ENCODE peak calls at places on chromosomes 3 and 15, in four cellular contexts. One of them, this sample, is unnamed.

GRCh38 chr3:149589332-149589731 is 68.5 kb downstream of the WWTR1 start:
- DNase-seq in ovary: no peak
- DNase-seq in kidney: no peak
- DNase-seq in WERI-Rb-1: no peak
- DNase-seq in this sample: no peak

GRCh38 chr15:77495806-77496589 is 75.3 kb downstream of the HMG20A start:
- DNase-seq in ovary: no peak
- DNase-seq in kidney: no peak
- DNase-seq in WERI-Rb-1: no peak
- DNase-seq in this sample: no peak

GRCh38 chr3:143276592-143276991 is 157.0 kb downstream of the CHST2 start:
- DNase-seq in ovary: no peak
- DNase-seq in kidney: no peak
- DNase-seq in WERI-Rb-1: no peak
- DNase-seq in this sample: no peak

GRCh38 chr3:106745344-106746168 is 631.7 kb upstream of the CCDC54 start:
- DNase-seq in ovary: no peak
- DNase-seq in kidney: no peak
- DNase-seq in WERI-Rb-1: no peak
- DNase-seq in this sample: no peak

GRCh38 chr15:71261934-71262333 is 146.7 kb downstream of the THSD4 start:
- DNase-seq in ovary: no peak
- DNase-seq in kidney: no peak
- DNase-seq in WERI-Rb-1: no peak
- DNase-seq in this sample: no peak

GRCh38 chr3:122102191-122102935 is 47.2 kb downstream of the CD86 start:
- DNase-seq in ovary: no peak
- DNase-seq in kidney: no peak
- DNase-seq in WERI-Rb-1: no peak
- DNase-seq in this sample: no peak

GRCh38 chr3:115790759-115791158 is 167.4 kb downstream of the GAP43 start:
- DNase-seq in ovary: no peak
- DNase-seq in kidney: no peak
- DNase-seq in WERI-Rb-1: no peak
- DNase-seq in this sample: no peak

GRCh38 chr15:90249123-90249863 is at the start of gene TTLL13:
- DNase-seq in ovary: peak; percentile 100
- DNase-seq in kidney: peak; percentile 99
- DNase-seq in WERI-Rb-1: peak; percentile 98
- DNase-seq in this sample: peak; percentile 98

GRCh38 chr15:39416258-39416657 is 164.6 kb upstream of the THBS1 start:
- DNase-seq in ovary: no peak
- DNase-seq in kidney: no peak
- DNase-seq in WERI-Rb-1: no peak
- DNase-seq in this sample: no peak

GRCh38 chr3:172341482-172342059 is 106.7 kb downstream of the GHSR start:
- DNase-seq in ovary: no peak
- DNase-seq in kidney: no peak
- DNase-seq in WERI-Rb-1: no peak
- DNase-seq in this sample: no peak

GRCh38 chr3:15496341-15496664 is 25.2 kb downstream of the COLQ start:
- DNase-seq in ovary: no peak
- DNase-seq in kidney: no peak
- DNase-seq in WERI-Rb-1: no peak
- DNase-seq in this sample: no peak

DNA sequence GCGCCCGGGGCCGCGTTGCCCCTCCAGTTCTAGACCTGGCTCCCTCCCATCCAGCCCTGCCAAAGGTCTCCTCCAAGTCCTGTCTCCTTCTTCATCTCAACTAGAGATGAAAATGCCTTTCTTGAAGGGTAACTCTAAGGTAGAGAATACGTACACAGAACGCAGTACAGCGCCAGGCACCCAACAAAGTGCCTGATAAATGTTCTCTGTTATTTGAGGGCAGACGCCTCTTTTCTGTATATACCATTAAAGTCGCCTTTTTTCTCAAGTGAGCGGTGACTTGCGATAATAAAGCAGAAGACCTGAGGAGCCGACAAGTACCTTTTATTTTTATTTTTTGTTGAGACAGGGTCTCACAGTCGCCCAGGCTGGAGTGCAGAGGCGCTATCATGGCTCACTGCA is 809 bp downstream of the CRTAP start:
- DNase-seq in ovary: no peak
- DNase-seq in kidney: no peak
- DNase-seq in WERI-Rb-1: no peak
- DNase-seq in this sample: no peak
- H3K4me3 ChIP-seq in ovary: peak overlapping the region; percentile 57
- H3K4me3 ChIP-seq in kidney: peak overlapping the region; percentile 87
- H3K4me3 ChIP-seq in WERI-Rb-1: peak overlapping the region; percentile 78
- H3K4me3 ChIP-seq in this sample: peak overlapping the region; percentile 94

GRCh38 chr3:3170998-3171397 is 8.5 kb downstream of the CRBN start:
- DNase-seq in ovary: no peak
- DNase-seq in kidney: no peak
- DNase-seq in WERI-Rb-1: no peak
- DNase-seq in this sample: no peak
- TF ChIP-seq CTCF in ovary: no peak
- TF ChIP-seq CTCF in kidney: peak; percentile 15
- TF ChIP-seq CTCF in WERI-Rb-1: peak; percentile 19
- TF ChIP-seq CTCF in this sample: peak; percentile 35

DNA sequence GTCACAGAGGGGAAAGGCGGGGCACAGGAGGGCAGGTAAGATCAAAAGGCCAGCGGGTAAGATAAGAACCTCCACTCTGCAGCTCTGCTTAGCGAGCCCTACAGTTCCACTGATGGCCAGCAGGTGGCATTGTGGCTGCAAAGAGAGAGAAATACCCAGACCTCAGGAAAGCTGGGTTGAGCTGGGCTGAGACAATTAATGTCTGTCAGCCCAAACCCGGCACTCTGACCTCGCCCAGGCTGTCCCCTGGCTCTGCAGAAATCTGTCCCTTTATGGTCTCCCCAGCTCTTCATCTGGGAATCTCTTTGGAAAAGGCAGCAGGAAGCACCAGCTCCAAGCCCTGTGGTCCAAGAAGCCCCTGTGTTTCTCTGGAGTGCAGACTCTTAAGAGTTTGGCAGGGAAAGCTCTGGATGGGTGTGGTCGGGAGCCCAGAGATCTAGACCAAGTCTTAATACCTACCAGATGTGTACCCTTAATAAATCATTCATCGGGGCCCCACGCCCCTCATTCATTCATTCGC is 8.3 kb downstream of the MFGE8 start:
- DNase-seq in ovary: peak; percentile 84
- DNase-seq in kidney: peak; percentile 87
- DNase-seq in WERI-Rb-1: peak; percentile 81
- DNase-seq in this sample: peak; percentile 82
- H3K36me3 ChIP-seq in ovary: no peaks in the 10 kb centered on the region
- H3K36me3 ChIP-seq in kidney: no peaks in the 10 kb centered on the region
- H3K36me3 ChIP-seq in WERI-Rb-1: peaks cover 53% of the 10 kb centered on the region
- H3K36me3 ChIP-seq in this sample: peaks cover 12% of the 10 kb centered on the region

DNA sequence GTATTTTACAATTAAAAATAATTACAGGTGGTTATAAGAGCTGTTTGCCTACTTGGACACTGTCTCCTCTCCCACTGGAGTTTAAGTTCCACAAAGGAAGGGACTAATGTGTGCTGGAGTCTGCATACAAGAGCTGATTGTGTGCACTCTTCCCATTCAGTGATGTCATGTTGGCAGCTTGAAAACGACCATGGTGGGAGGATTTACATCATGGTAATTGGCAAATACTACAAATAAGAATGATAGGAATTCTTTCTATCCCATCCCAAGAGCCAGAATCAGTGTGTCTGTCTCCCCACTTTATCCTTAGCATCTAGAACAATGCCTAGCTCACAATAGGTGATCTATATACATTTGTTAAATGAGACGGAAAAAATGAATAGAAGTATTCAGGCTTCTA is 14.1 kb downstream of the ITGA11 start:
- DNase-seq in ovary: no peak
- DNase-seq in kidney: no peak
- DNase-seq in WERI-Rb-1: no peak
- DNase-seq in this sample: no peak
- H3K4me3 ChIP-seq in ovary: no peak overlapping the region
- H3K4me3 ChIP-seq in kidney: no peak overlapping the region
- H3K4me3 ChIP-seq in WERI-Rb-1: no peak overlapping the region
- H3K4me3 ChIP-seq in this sample: no peak overlapping the region

GRCh38 chr3:10219737-10220136 is 28.5 kb upstream of the TATDN2 start:
- DNase-seq in ovary: no peak
- DNase-seq in kidney: no peak
- DNase-seq in WERI-Rb-1: no peak
- DNase-seq in this sample: no peak
- TF ChIP-seq CTCF in ovary: no peak
- TF ChIP-seq CTCF in kidney: no peak
- TF ChIP-seq CTCF in WERI-Rb-1: no peak
- TF ChIP-seq CTCF in this sample: no peak

DNA sequence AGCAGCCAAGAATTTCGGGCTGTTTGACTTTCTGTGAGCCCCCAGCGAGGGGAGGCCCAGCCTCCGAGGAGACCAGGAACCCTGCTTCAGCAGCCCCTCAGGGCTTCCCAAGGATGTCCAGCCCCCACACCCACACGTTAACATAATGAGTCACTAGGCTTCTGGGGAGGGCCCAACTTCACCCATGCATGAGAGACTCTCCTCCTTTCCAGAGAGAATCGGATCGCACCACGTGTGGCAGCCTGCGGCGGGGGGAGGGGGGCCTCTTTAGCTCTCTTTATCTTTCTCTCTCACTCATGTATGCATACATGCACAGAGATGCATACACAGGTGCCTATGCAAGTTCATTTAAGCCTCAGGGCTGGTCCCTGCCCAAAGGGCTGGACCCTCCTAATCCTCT is 3.1 kb upstream of the AP2M1 start:
- DNase-seq in ovary: peak; percentile 24
- DNase-seq in kidney: no peak
- DNase-seq in WERI-Rb-1: no peak
- DNase-seq in this sample: no peak
- H3K36me3 ChIP-seq in ovary: no peaks in the 10 kb centered on the region
- H3K36me3 ChIP-seq in kidney: peaks cover 19% of the 10 kb centered on the region
- H3K36me3 ChIP-seq in WERI-Rb-1: peaks cover 64% of the 10 kb centered on the region
- H3K36me3 ChIP-seq in this sample: peaks cover 2% of the 10 kb centered on the region

DNA sequence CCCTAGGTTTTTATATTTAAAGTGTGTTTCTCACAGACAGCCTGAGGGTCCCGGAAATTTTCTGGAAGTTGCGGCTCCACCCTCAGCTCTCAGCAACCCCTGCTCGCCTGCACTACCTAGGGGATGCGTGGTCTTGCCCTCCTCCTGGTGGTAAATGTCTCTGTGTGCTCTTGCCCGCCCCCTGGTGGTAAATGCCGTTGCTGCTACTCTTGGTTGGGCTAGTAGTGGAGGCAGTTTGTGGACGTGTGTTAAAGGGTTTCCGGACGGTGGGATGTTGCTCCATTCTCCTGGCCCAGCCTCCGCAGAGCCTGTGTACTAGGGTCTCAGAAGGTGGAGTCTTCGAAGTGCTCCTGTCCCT is 27.4 kb downstream of the STOML1 start:
- DNase-seq in ovary: peak; percentile 88
- DNase-seq in kidney: peak; percentile 89
- DNase-seq in WERI-Rb-1: peak; percentile 87
- DNase-seq in this sample: peak; percentile 84
- H3K4me3 ChIP-seq in ovary: no peak overlapping the region
- H3K4me3 ChIP-seq in kidney: no peak overlapping the region
- H3K4me3 ChIP-seq in WERI-Rb-1: no peak overlapping the region
- H3K4me3 ChIP-seq in this sample: no peak overlapping the region

GRCh38 chr3:11062704-11063103 is 70.2 kb downstream of the SLC6A1 start:
- DNase-seq in ovary: no peak
- DNase-seq in kidney: no peak
- DNase-seq in WERI-Rb-1: no peak
- DNase-seq in this sample: no peak

GRCh38 chr3:11059799-11060115 is 67.2 kb downstream of the SLC6A1 start:
- DNase-seq in ovary: no peak
- DNase-seq in kidney: no peak
- DNase-seq in WERI-Rb-1: no peak
- DNase-seq in this sample: no peak

GRCh38 chr3:11057655-11058054 is 65.1 kb downstream of the SLC6A1 start:
- DNase-seq in ovary: no peak
- DNase-seq in kidney: no peak
- DNase-seq in WERI-Rb-1: no peak
- DNase-seq in this sample: no peak

GRCh38 chr3:11059090-11059798 is 66.7 kb downstream of the SLC6A1 start:
- DNase-seq in ovary: peak; percentile 60
- DNase-seq in kidney: no peak
- DNase-seq in WERI-Rb-1: peak; percentile 78
- DNase-seq in this sample: peak; percentile 58

GRCh38 chr3:11060500-11061251 is 68.1 kb downstream of the SLC6A1 start:
- DNase-seq in ovary: peak; percentile 84
- DNase-seq in kidney: peak; percentile 87
- DNase-seq in WERI-Rb-1: peak; percentile 59
- DNase-seq in this sample: peak; percentile 41
- TF ChIP-seq CTCF in ovary: peak; percentile 92
- TF ChIP-seq CTCF in kidney: peak; percentile 69
- TF ChIP-seq CTCF in WERI-Rb-1: peak; percentile 89
- TF ChIP-seq CTCF in this sample: peak; percentile 53

GRCh38 chr3:130702985-130703384 is 43.6 kb downstream of the PIK3R4 start:
- DNase-seq in ovary: no peak
- DNase-seq in kidney: no peak
- DNase-seq in WERI-Rb-1: no peak
- DNase-seq in this sample: peak; percentile 3
- H3K36me3 ChIP-seq in ovary: no peaks in the 10 kb centered on the region
- H3K36me3 ChIP-seq in kidney: peaks cover 18% of the 10 kb centered on the region
- H3K36me3 ChIP-seq in WERI-Rb-1: peaks cover 37% of the 10 kb centered on the region
- H3K36me3 ChIP-seq in this sample: no peaks in the 10 kb centered on the region